ENCODE peak calls at places on chromosomes 16 and 17, in eight cellular contexts. R, D, P, A, Z, L, N and U are unnamed samples.

GRCh38 chr17:81842725-81843504 is 8.1 kb upstream of the PPP1R27 start:
- DNase-seq in R (no peak), D (no peak), P (no peak), A (no peak), Z (no peak), L (no peak), N (no peak), U (peak)

GRCh38 chr16:85673529-85674417 is 15.0 kb downstream of the GINS2 start:
- DNase-seq in R (peak), D (no peak), P (no peak), A (peak), Z (no peak), L (peak), N (no peak), U (no peak)

GRCh38 chr17:40551091-40551873 is 14.0 kb downstream of the CCR7 start:
- DNase-seq in R (peak), D (peak), P (peak), A (peak), Z (no peak), L (peak), N (peak), U (peak)

GRCh38 chr17:56592487-56593072 is 919 bp upstream of the NOG start:
- DNase-seq in R (peak), D (no peak), P (no peak), A (peak), Z (peak), L (peak), N (peak), U (peak)

GRCh38 chr16:81077077-81077940 is at the start of gene C16orf46:
- DNase-seq in R (peak), D (peak), P (peak), A (peak), Z (peak), L (peak), N (peak), U (peak)

GRCh38 chr17:82878545-82878944 is 38.7 kb upstream of the ZNF750 start:
- DNase-seq in R (no peak), D (no peak), P (no peak), A (no peak), Z (no peak), L (no peak), N (no peak), U (no peak)

GRCh38 chr16:278863-279366 is 1.5 kb upstream of the ARHGDIG start:
- DNase-seq in R (no peak), D (peak), P (no peak), A (peak), Z (peak), L (peak), N (no peak), U (peak)

GRCh38 chr16:85662036-85662812 is 26.5 kb downstream of the GINS2 start:
- DNase-seq in R (no peak), D (no peak), P (no peak), A (no peak), Z (peak), L (no peak), N (no peak), U (no peak)

GRCh38 chr16:20114356-20114755 is 40.7 kb upstream of the GPR139 start:
- DNase-seq in R (no peak), D (peak), P (peak), A (no peak), Z (no peak), L (no peak), N (no peak), U (peak)

GRCh38 chr17:36935681-36936454 is 1.4 kb upstream of the LHX1 start:
- DNase-seq in R (no peak), D (no peak), P (no peak), A (no peak), Z (peak), L (no peak), N (no peak), U (no peak)

GRCh38 chr16:13994239-13995106 is 74.5 kb downstream of the ERCC4 start:
- DNase-seq in R (peak), D (no peak), P (no peak), A (peak), Z (no peak), L (peak), N (no peak), U (no peak)

GRCh38 chr17:42167807-42168206 is 13.0 kb upstream of the RAB5C start:
- DNase-seq in R (no peak), D (no peak), P (no peak), A (no peak), Z (no peak), L (no peak), N (no peak), U (no peak)

GRCh38 chr17:29570521-29570920 is 2.0 kb downstream of the TP53I13 start:
- DNase-seq in R (no peak), D (no peak), P (no peak), A (no peak), Z (no peak), L (no peak), N (peak), U (no peak)

GRCh38 chr17:19338031-19338990 is 24.2 kb downstream of the B9D1 start:
- DNase-seq in R (peak), D (no peak), P (no peak), A (peak), Z (peak), L (peak), N (no peak), U (peak)

GRCh38 chr17:65855245-65855644 is 293.8 kb upstream of the AXIN2 start:
- DNase-seq in R (no peak), D (no peak), P (peak), A (peak), Z (no peak), L (peak), N (no peak), U (peak)

GRCh38 chr16:12440233-12440530 is 363.5 kb downstream of the CPPED1 start:
- DNase-seq in R (no peak), D (no peak), P (no peak), A (peak), Z (no peak), L (peak), N (no peak), U (no peak)

DNA sequence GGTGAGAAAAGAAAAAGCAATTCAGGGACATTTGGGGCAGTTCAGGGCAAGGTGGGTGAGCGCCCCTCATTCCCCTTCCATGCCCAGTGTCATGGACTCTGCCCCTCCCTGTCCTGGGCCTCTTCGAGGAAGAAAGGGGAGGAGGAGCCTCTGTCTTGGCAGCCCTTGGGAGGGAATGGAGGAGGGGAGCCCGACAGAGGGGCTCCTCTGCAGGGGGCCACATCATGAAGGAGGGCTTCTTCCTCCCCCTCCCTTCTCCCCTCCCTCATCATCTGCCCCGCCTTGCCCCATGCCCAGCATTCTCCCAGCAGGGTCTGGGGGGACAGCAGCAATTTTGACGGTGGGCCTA is 33.2 kb upstream of the TAC4 start:
- DNase-seq in R (no peak), D (no peak), P (no peak), A (no peak), Z (peak), L (no peak), N (no peak), U (no peak)
- H3K4me3 ChIP-seq in R (no peak), D (no peak), P (no peak), A (no peak), Z (peak), L (no peak), N (no peak), U (no peak)

DNA sequence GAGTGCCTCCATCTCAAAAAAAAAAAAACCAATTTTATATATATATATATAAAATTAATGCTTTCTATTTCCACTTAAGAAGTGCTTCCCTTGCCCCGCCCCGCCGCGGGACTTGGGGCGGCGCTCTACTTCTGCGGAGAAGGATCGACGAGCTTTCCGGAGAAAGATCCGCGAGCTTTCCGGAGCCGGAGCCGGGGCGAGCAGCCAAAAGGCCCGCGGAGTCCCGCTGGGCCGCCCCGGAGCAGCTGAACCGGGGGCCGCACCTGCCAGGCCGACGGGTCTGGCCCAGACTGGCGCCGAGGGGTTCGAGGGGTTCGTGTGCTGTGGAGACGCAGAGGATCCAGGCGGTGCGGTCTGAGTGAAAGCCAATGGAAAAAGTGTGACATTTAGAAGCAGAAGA is 50.7 kb downstream of the TBC1D26 start:
- DNase-seq in R (peak), D (no peak), P (peak), A (peak), Z (no peak), L (no peak), N (peak), U (peak)
- TF ChIP-seq CTCF in R (peak), D (no peak), P (no peak), A (no peak), Z (no peak), L (no peak), N (no peak), U (no peak)

GRCh38 chr17:77282524-77283515 is 142.1 kb downstream of the SEC14L1 start:
- DNase-seq in R (no peak), D (no peak), P (no peak), A (peak), Z (peak), L (peak), N (no peak), U (no peak)

GRCh38 chr17:77279448-77280303 is 138.9 kb downstream of the SEC14L1 start:
- DNase-seq in R (no peak), D (no peak), P (no peak), A (peak), Z (peak), L (peak), N (no peak), U (peak)

GRCh38 chr17:77280304-77280910 is 139.6 kb downstream of the SEC14L1 start:
- DNase-seq in R (no peak), D (no peak), P (peak), A (peak), Z (no peak), L (peak), N (no peak), U (peak)

GRCh38 chr17:77281904-77282367 is 141.2 kb downstream of the SEC14L1 start:
- DNase-seq in R (no peak), D (no peak), P (peak), A (no peak), Z (peak), L (no peak), N (no peak), U (peak)

GRCh38 chr17:77281024-77281903 is 140.5 kb downstream of the SEC14L1 start:
- DNase-seq in R (peak), D (no peak), P (peak), A (peak), Z (peak), L (peak), N (no peak), U (peak)
- H3K4me3 ChIP-seq in R (peak), D (peak), P (peak), A (peak), Z (peak), L (peak), N (peak), U (peak)

GRCh38 chr16:66699898-66700297 is 3.4 kb upstream of the CMTM4 start:
- DNase-seq in R (no peak), D (no peak), P (no peak), A (no peak), Z (no peak), L (no peak), N (no peak), U (no peak)

GRCh38 chr16:66698046-66698445 is 1.5 kb upstream of the CMTM4 start:
- DNase-seq in R (no peak), D (no peak), P (no peak), A (no peak), Z (no peak), L (no peak), N (no peak), U (no peak)

GRCh38 chr16:66695935-66696668 is 441 bp downstream of the CMTM4 start:
- DNase-seq in R (no peak), D (no peak), P (peak), A (no peak), Z (peak), L (no peak), N (peak), U (peak)

GRCh38 chr16:66695474-66695934 is 1.0 kb downstream of the CMTM4 start:
- DNase-seq in R (no peak), D (no peak), P (no peak), A (no peak), Z (no peak), L (no peak), N (peak), U (no peak)

DNA sequence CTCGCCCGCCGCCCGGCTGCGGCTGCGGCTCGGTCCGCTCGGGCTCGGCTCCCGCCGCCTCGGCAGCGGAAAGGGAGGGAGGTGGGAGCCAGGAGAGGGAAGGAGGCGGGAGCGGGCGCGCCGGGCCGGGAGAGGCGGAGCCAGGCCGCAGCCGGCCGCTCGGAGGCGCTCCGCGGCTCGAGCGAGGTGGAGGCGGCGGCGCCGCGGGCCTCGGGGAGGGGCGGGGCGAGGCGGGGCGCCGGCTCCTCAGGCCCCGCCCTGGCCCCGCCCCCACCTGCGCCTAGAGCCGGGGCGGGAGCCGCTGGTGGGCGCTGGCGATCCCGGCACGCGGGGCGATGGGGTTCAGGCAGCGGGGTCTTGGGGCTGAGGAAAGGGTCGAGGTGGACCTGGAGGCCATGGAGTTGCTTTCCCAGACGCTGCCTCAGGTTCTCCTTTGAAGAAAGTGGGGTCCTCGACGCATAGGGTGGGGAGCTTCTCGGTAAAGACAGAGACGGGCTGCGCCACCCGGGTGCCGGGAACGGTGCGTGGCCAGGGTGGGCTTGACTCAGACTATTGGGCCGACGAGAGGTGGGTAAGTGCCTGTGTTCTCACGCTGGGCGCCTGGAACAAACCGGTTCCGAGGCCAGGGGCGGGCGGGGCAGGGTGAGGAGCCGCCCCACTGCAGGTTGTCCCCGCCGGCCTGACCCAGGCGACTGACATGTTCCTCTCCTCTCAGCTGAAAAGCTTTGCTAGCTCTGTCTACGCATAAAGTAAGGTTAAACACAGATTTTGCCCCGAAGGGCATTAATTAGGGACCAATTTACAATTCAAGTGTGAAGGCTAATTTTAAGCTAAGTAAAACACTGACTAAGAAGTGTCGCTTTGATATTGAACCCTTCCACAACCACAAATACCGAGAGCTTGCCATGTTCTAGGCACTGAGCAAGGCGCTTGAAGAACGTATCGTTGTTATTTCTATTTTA is at the start of gene CMTM4:
- DNase-seq in R (peak), D (no peak), P (peak), A (peak), Z (peak), L (peak), N (peak), U (peak)
- TF ChIP-seq CTCF in R (peak), D (peak), P (no peak), A (no peak), Z (peak), L (peak), N (peak), U (peak)